ENCODE peak calls at places on chromosomes 11 and 22, in seven cellular contexts. O is mammary epithelial cell; C is right lobe of liver; Y is CD8-positive, alpha-beta memory T cell; J is HAP-1; W is tibial artery; F is NT2/D1. P is an unnamed sample.

GRCh38 chr11:19252394-19253148 is 11.8 kb upstream of the E2F8 start:
- DNase-seq in O (no peak), C (no peak), Y (no peak), J (peak; percentile 20), W (no peak), F (no peak), P (no peak)

GRCh38 chr11:45755281-45755859 is 49.6 kb upstream of the SLC35C1 start:
- DNase-seq in O (no peak), C (no peak), Y (no peak), J (no peak), W (no peak), F (no peak), P (no peak)

GRCh38 chr22:26797910-26798309 is 140.5 kb downstream of the MIAT start:
- DNase-seq in O (no peak), C (no peak), Y (no peak), J (no peak), W (no peak), F (no peak), P (no peak)

GRCh38 chr11:132028380-132029240 is 658.2 kb downstream of the NTM start:
- DNase-seq in O (no peak), C (no peak), Y (no peak), J (no peak), W (no peak), F (peak; percentile 44), P (no peak)

GRCh38 chr11:76735841-76736240 is 47.3 kb upstream of the TSKU start:
- DNase-seq in O (no peak), C (no peak), Y (no peak), J (no peak), W (no peak), F (no peak), P (no peak)

GRCh38 chr11:13210424-13210823 is 67.2 kb upstream of the BMAL1 start:
- DNase-seq in O (peak; percentile 63), C (peak; percentile 41), Y (no peak), J (peak; percentile 39), W (peak; percentile 73), F (peak; percentile 70), P (no peak)

GRCh38 chr22:33812578-33812977 is 107.7 kb downstream of the LARGE1 start:
- DNase-seq in O (no peak), C (no peak), Y (no peak), J (no peak), W (no peak), F (no peak), P (no peak)

GRCh38 chr22:45069925-45070324 is 60.1 kb upstream of the PHF21B start:
- DNase-seq in O (peak; percentile 86), C (no peak), Y (no peak), J (no peak), W (no peak), F (no peak), P (peak; percentile 66)

GRCh38 chr22:33105501-33105911 is 47.3 kb upstream of the SYN3 start:
- DNase-seq in O (peak; percentile 75), C (no peak), Y (no peak), J (no peak), W (no peak), F (no peak), P (no peak)

GRCh38 chr22:47370448-47371262 is 608.2 kb downstream of the TBC1D22A start:
- DNase-seq in O (no peak), C (no peak), Y (no peak), J (no peak), W (peak; percentile 53), F (no peak), P (no peak)

GRCh38 chr11:36352919-36353318 is 56.8 kb downstream of the PRR5L start:
- DNase-seq in O (no peak), C (no peak), Y (peak; percentile 67), J (no peak), W (no peak), F (no peak), P (no peak)

GRCh38 chr22:26669060-26669481 is 11.7 kb downstream of the MIAT start:
- DNase-seq in O (peak; percentile 32), C (no peak), Y (no peak), J (peak; percentile 46), W (no peak), F (no peak), P (no peak)

GRCh38 chr11:82631722-82632630 is 101.7 kb downstream of the FAM181B start:
- DNase-seq in O (peak; percentile 40), C (no peak), Y (no peak), J (no peak), W (no peak), F (no peak), P (peak; percentile 36)

GRCh38 chr11:63914896-63915681 is 1.9 kb downstream of the RCOR2 start:
- DNase-seq in O (no peak), C (no peak), Y (no peak), J (no peak), W (no peak), F (no peak), P (no peak)
- H3K4me1 ChIP-seq in O (peaks cover 14% of the 10 kb centered on the region), C (peaks cover 6% of the 10 kb centered on the region), Y (peaks cover 27% of the 10 kb centered on the region), J (peaks cover 26% of the 10 kb centered on the region), W (peaks cover 53% of the 10 kb centered on the region), F (peaks cover 19% of the 10 kb centered on the region), P (peaks cover 13% of the 10 kb centered on the region)

DNA sequence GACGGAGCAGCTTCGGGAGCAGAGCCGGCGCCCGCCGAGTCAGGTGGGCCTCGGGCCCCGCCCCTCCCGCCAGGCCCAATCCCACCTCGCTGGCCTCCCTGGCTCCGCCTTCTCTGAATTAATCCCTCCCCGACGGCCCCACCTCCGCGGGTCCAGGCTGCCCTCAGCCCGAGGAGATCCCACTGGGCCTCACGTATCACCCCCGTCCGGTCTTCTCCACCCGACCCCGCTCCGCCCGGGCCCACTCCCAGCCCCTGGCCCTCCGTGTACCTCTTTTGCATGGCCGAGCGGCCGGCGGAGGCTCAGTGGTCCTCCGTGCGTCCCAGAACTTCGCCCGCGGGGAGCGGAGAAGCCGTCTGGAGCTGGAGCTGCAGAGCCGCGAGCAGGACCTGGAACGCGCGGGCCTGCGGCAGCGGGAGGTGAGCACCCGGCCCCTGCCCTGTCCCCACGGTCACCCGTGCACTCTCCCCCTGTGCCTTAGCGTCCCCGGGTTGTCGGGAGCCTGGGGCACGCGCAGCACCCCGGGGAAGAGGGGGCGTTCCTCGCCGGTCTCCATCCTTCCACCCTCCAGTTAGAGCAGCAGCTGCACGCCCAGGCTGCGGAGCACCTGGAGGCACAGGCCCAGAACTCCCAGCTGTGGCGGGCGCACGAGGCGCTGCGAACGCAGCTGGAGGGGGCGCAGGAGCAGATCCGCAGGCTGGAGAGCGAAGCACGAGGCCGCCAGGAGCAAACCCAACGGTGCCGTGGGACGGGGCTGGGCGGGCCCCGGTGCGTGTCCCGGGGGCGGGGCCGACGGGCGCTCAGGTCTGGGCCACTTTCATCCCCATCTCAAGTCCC is 2.2 kb upstream of the CD151 start:
- DNase-seq in O (peak; percentile 48), C (peak; percentile 85), Y (peak; percentile 69), J (peak; percentile 86), W (peak; percentile 91), F (no peak), P (peak; percentile 61)
- H3K27me3 ChIP-seq in O (no peaks in the 10 kb centered on the region), C (no peaks in the 10 kb centered on the region), Y (peaks cover 20% of the 10 kb centered on the region), J (no peaks in the 10 kb centered on the region), W (peaks cover 66% of the 10 kb centered on the region), F (peaks cover 65% of the 10 kb centered on the region), P (peaks cover 55% of the 10 kb centered on the region)

GRCh38 chr11:44029507-44029845 is 18.3 kb upstream of the ACCSL start:
- DNase-seq in O (no peak), C (no peak), Y (no peak), J (no peak), W (no peak), F (no peak), P (no peak)

GRCh38 chr11:44031549-44031948 is 16.2 kb upstream of the ACCSL start:
- DNase-seq in O (no peak), C (no peak), Y (no peak), J (no peak), W (no peak), F (no peak), P (no peak)

GRCh38 chr11:44030996-44031395 is 16.8 kb upstream of the ACCSL start:
- DNase-seq in O (no peak), C (no peak), Y (no peak), J (no peak), W (no peak), F (no peak), P (no peak)

GRCh38 chr11:44028816-44029506 is 18.8 kb upstream of the ACCSL start:
- DNase-seq in O (no peak), C (no peak), Y (no peak), J (no peak), W (no peak), F (no peak), P (no peak)

DNA sequence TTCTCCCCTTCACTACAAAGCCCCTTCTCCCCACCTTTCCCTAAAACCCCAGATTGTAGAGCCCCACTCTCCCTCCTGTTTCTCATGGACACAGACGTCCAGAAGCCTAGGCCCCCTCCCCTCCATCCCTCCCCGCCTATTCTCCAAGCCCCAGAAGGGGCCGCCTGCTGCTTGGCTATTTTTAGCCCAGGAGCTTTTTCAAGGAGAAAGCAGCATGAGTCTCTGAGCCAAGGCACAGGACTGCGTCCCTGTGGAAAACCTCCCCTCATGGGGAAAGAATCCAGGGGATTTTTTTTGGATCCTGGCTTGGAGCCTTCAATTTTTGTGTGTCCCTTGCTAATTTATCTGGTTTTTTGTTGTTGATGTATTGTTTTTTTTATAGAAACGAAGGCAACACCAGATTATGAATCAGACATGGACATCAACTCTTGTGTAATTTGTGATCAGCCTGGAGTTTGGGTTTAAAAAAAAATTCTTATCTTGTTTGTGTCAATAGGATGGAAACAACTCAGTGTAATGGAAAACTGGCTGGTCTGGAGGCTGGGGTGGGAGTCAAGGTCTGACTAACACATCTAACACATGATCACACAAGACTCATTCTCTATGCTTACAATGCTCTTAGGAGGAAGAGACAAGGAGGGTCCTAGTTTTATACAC is 17.4 kb upstream of the ACCSL start:
- DNase-seq in O (no peak), C (no peak), Y (no peak), J (no peak), W (peak; percentile 87), F (peak; percentile 42), P (no peak)
- H3K4me1 ChIP-seq in O (no peaks in the 10 kb centered on the region), C (no peaks in the 10 kb centered on the region), Y (no peaks in the 10 kb centered on the region), J (no peaks in the 10 kb centered on the region), W (peaks cover 47% of the 10 kb centered on the region), F (peaks cover 19% of the 10 kb centered on the region), P (no peaks in the 10 kb centered on the region)

GRCh38 chr22:37075822-37076433 is 24.4 kb downstream of the KCTD17 start:
- DNase-seq in O (no peak), C (no peak), Y (no peak), J (no peak), W (no peak), F (no peak), P (no peak)

GRCh38 chr22:37072673-37073072 is 21.1 kb downstream of the KCTD17 start:
- DNase-seq in O (no peak), C (no peak), Y (no peak), J (no peak), W (no peak), F (no peak), P (no peak)

GRCh38 chr22:37075046-37075445 is 23.5 kb downstream of the KCTD17 start:
- DNase-seq in O (no peak), C (no peak), Y (no peak), J (no peak), W (no peak), F (no peak), P (no peak)

GRCh38 chr22:37077802-37078448 is 26.4 kb downstream of the KCTD17 start:
- DNase-seq in O (peak; percentile 7), C (peak; percentile 67), Y (peak; percentile 79), J (peak; percentile 6), W (no peak), F (peak; percentile 25), P (peak; percentile 19)

DNA sequence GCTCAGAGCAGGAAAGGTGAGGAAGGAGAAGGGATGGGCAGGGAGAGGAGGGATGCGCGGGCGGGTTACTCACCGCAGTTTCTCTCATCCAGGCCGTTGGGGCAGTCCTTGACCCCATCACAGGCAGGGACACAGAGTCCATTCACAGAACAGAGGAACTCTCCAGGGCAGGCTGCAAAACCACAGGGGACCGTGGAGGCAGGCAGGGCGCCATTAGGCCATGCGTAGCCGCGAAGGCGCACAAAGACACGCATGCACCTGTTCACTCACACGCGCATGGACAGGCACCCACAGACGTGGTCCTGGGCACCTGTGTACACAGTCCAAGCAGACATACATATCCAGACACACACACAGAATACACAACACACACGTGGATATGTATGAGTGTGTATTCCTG is 23.0 kb downstream of the KCTD17 start:
- DNase-seq in O (no peak), C (no peak), Y (no peak), J (no peak), W (no peak), F (no peak), P (no peak)
- H3K27me3 ChIP-seq in O (no peaks in the 10 kb centered on the region), C (no peaks in the 10 kb centered on the region), Y (no peaks in the 10 kb centered on the region), J (peaks cover 38% of the 10 kb centered on the region), W (peaks cover 57% of the 10 kb centered on the region), F (peaks cover 75% of the 10 kb centered on the region), P (peaks cover 27% of the 10 kb centered on the region)